ENCODE peak calls at places on chromosome 7, in five cellular contexts. K is mammary epithelial cell, O is DND-41, I is HepG2, S is Karpas-422. M is an unnamed sample.
A peak's percentile ranks its signal among the peaks of the same experiment; 100 is the strongest.

GRCh38 chr7:46215987-46216567 is 295.0 kb upstream of the IGFBP3 start:
- DNase-seq in K (peak; percentile 95), O (no peak), I (peak; percentile 97), S (no peak), M (peak; percentile 34)

GRCh38 chr7:2967238-2967637 is 76.4 kb downstream of the CARD11 start:
- DNase-seq in K (no peak), O (no peak), I (no peak), S (no peak), M (no peak)

GRCh38 chr7:141073641-141074161 is at the start of gene TMEM178B:
- DNase-seq in K (no peak), O (no peak), I (no peak), S (no peak), M (peak; percentile 8)

GRCh38 chr7:98755138-98755898 is 114.5 kb downstream of the TMEM130 start:
- DNase-seq in K (no peak), O (no peak), I (no peak), S (peak; percentile 59), M (no peak)

GRCh38 chr7:2431260-2431867 is 28.0 kb downstream of the CHST12 start:
- DNase-seq in K (no peak), O (peak; percentile 33), I (peak; percentile 45), S (peak; percentile 77), M (no peak)

GRCh38 chr7:94050046-94050445 is 45.9 kb upstream of the BET1 start:
- DNase-seq in K (no peak), O (no peak), I (no peak), S (peak; percentile 78), M (no peak)

GRCh38 chr7:147406521-147407115 is 1183.9 kb upstream of the C7orf33 start:
- DNase-seq in K (no peak), O (no peak), I (no peak), S (no peak), M (no peak)

GRCh38 chr7:97770845-97771244 is 39.0 kb downstream of the TAC1 start:
- DNase-seq in K (peak; percentile 4), O (no peak), I (no peak), S (no peak), M (no peak)

GRCh38 chr7:135888740-135889139 is 88.4 kb downstream of the MTPN start:
- DNase-seq in K (no peak), O (no peak), I (no peak), S (no peak), M (no peak)

GRCh38 chr7:140196361-140197217 is 19.8 kb upstream of the KDM7A start:
- DNase-seq in K (no peak), O (no peak), I (no peak), S (no peak), M (no peak)

GRCh38 chr7:112898432-112899290 is 108.5 kb upstream of the TMEM168 start:
- DNase-seq in K (peak; percentile 62), O (peak; percentile 53), I (peak; percentile 79), S (peak; percentile 85), M (peak; percentile 73)

GRCh38 chr7:88289505-88290129 is 17.1 kb downstream of the STEAP4 start:
- DNase-seq in K (peak; percentile 98), O (no peak), I (no peak), S (no peak), M (no peak)

GRCh38 chr7:132742152-132742551 is 165.9 kb upstream of the PLXNA4 start:
- DNase-seq in K (peak; percentile 57), O (no peak), I (no peak), S (no peak), M (no peak)

GRCh38 chr7:87148332-87148955 is 3.8 kb upstream of the DMTF1 start:
- DNase-seq in K (peak; percentile 6), O (no peak), I (no peak), S (no peak), M (peak; percentile 24)

GRCh38 chr7:69439636-69440325 is 158.5 kb upstream of the AUTS2 start:
- DNase-seq in K (no peak), O (peak; percentile 11), I (no peak), S (no peak), M (no peak)

GRCh38 chr7:69434350-69434749 is 163.9 kb upstream of the AUTS2 start:
- DNase-seq in K (no peak), O (no peak), I (no peak), S (no peak), M (no peak)

GRCh38 chr7:69436944-69437343 is 161.3 kb upstream of the AUTS2 start:
- DNase-seq in K (no peak), O (no peak), I (no peak), S (no peak), M (no peak)

GRCh38 chr7:69439040-69439439 is 159.2 kb upstream of the AUTS2 start:
- DNase-seq in K (no peak), O (no peak), I (no peak), S (no peak), M (no peak)

GRCh38 chr7:69438584-69438983 is 159.7 kb upstream of the AUTS2 start:
- DNase-seq in K (no peak), O (no peak), I (no peak), S (no peak), M (no peak)
- H4K20me1 ChIP-seq in K (no peaks in the 10 kb centered on the region), O (no peaks in the 10 kb centered on the region), I (no peaks in the 10 kb centered on the region), S (no peaks in the 10 kb centered on the region), M (no peaks in the 10 kb centered on the region)

GRCh38 chr7:51126324-51126723 is 190.3 kb downstream of the COBL start:
- DNase-seq in K (no peak), O (no peak), I (no peak), S (no peak), M (no peak)

GRCh38 chr7:51121036-51121780 is 195.4 kb downstream of the COBL start:
- DNase-seq in K (no peak), O (no peak), I (no peak), S (no peak), M (no peak)

GRCh38 chr7:51124321-51124720 is 192.3 kb downstream of the COBL start:
- DNase-seq in K (no peak), O (no peak), I (no peak), S (no peak), M (no peak)

GRCh38 chr7:51121945-51122425 is 194.6 kb downstream of the COBL start:
- DNase-seq in K (no peak), O (no peak), I (no peak), S (no peak), M (no peak)

GRCh38 chr7:51123322-51124021 is 193.1 kb downstream of the COBL start:
- DNase-seq in K (peak; percentile 95), O (no peak), I (no peak), S (no peak), M (no peak)
- H3K4me2 ChIP-seq in K (peak overlapping the region; percentile 48), O (no peak overlapping the region), I (no peak overlapping the region), S (no peak overlapping the region), M (no peak overlapping the region)

DNA sequence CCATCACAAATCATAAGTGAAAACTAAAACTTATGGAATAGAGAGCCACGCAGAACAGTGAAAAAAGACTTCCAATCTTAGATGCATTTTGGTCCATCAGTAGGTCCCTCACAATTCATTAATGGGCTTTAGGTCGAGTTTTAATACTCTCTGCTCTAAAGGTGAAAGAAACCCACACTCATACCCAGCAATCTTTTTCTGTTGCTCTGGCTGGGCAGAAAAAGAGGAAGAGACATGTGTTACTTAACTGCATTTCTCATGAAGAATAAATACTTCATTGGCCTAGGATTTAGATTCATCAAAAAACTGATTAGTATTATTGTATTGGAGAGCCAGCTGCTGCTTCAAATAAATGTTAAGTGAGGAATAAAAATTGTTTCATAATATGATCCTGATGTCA is 645.7 kb downstream of the PHTF2 start:
- DNase-seq in K (no peak), O (no peak), I (no peak), S (no peak), M (no peak)
- H4K20me1 ChIP-seq in K (no peaks in the 10 kb centered on the region), O (no peaks in the 10 kb centered on the region), I (no peaks in the 10 kb centered on the region), S (no peaks in the 10 kb centered on the region), M (no peaks in the 10 kb centered on the region)

DNA sequence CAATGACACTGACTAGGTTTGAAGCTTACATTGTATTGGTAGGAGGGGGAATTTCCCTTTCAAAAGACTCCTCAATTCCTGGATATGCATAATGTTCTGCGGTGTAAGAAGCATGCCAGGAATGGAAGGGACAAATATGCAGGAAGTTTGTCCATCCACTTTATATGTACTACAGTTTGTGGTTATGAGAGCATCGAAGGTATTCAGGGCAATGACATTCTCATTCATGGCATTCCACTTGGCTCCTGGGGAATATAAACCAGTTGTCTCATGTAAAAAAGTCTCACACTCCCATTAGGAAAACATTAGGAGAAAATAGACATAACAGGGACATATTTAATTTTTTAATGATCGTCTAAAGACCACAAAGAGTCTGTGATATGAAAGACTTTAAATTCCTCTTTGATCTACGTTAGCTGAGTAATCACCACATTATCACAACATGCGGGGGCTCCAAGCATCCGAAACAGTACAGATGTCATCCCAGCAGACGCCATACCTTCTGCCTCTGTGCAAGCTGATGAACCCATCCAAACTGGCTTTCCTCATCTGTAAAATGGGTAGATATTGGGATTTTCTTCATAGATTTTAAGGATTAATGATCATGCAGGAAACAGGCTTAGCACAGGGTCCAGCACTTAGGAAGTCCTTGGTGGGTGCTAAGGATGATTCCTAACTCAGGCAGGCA is 675.3 kb downstream of the INHBA start:
- DNase-seq in K (peak; percentile 83), O (no peak), I (no peak), S (no peak), M (no peak)
- H3K4me2 ChIP-seq in K (peak overlapping the region; percentile 42), O (no peak overlapping the region), I (no peak overlapping the region), S (no peak overlapping the region), M (no peak overlapping the region)

GRCh38 chr7:7972128-7972527 is 3.5 kb downstream of the GLCCI1 start:
- DNase-seq in K (no peak), O (no peak), I (no peak), S (peak; percentile 59), M (no peak)
- H4K20me1 ChIP-seq in K (no peaks in the 10 kb centered on the region), O (peaks cover 28% of the 10 kb centered on the region), I (no peaks in the 10 kb centered on the region), S (no peaks in the 10 kb centered on the region), M (peaks cover 17% of the 10 kb centered on the region)

DNA sequence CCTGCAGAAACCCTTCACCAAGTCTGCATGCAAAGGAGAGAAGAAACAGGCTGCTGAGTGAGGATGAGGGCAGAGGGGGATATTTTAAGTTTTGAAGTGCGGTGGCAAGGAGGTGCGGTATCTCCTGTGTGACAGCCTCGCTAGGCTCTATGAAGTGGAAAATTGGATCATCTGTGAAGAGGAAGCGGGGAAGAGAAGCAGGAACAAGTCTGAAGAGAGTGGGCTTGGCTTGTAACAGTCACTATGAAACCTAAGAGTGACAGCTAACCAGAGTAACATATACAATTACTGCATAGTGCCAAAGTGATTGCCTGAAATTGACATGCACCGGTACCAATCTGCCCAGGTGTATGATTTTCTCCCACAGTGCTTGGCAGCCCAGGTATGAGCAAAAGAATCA is 287.5 kb upstream of the KLF14 start:
- DNase-seq in K (no peak), O (no peak), I (no peak), S (no peak), M (no peak)
- H3K4me2 ChIP-seq in K (no peak overlapping the region), O (no peak overlapping the region), I (no peak overlapping the region), S (peak overlapping the region; percentile 34), M (no peak overlapping the region)